ENCODE peak calls at places on chromosome 4, in five cellular contexts. One of them, this sample, is unnamed.

GRCh38 chr4:184932343-184932742 is 85.9 kb upstream of the HELT start:
- DNase-seq in body of pancreas: no peak
- DNase-seq in sigmoid colon: no peak
- DNase-seq in breast epithelium: no peak
- DNase-seq in neural crest cell: no peak
- DNase-seq in this sample: no peak

GRCh38 chr4:7070729-7071511 is 3.1 kb upstream of the GRPEL1 start:
- DNase-seq in body of pancreas: peak
- DNase-seq in sigmoid colon: peak
- DNase-seq in breast epithelium: peak
- DNase-seq in neural crest cell: peak
- DNase-seq in this sample: peak

GRCh38 chr4:173917255-173917960 is 366.1 kb downstream of the FBXO8 start:
- DNase-seq in body of pancreas: peak
- DNase-seq in sigmoid colon: no peak
- DNase-seq in breast epithelium: no peak
- DNase-seq in neural crest cell: no peak
- DNase-seq in this sample: no peak

GRCh38 chr4:84582988-84583870 is at the start of gene CDS1:
- DNase-seq in body of pancreas: peak
- DNase-seq in sigmoid colon: no peak
- DNase-seq in breast epithelium: peak
- DNase-seq in neural crest cell: peak
- DNase-seq in this sample: peak

GRCh38 chr4:174135530-174135929 is 147.9 kb downstream of the FBXO8 start:
- DNase-seq in body of pancreas: no peak
- DNase-seq in sigmoid colon: no peak
- DNase-seq in breast epithelium: no peak
- DNase-seq in neural crest cell: no peak
- DNase-seq in this sample: no peak

GRCh38 chr4:168868044-168868855 is 141.8 kb downstream of the CBR4 start:
- DNase-seq in body of pancreas: no peak
- DNase-seq in sigmoid colon: no peak
- DNase-seq in breast epithelium: no peak
- DNase-seq in neural crest cell: no peak
- DNase-seq in this sample: peak

GRCh38 chr4:143185253-143186107 is 763 bp downstream of the USP38 start:
- DNase-seq in body of pancreas: no peak
- DNase-seq in sigmoid colon: peak
- DNase-seq in breast epithelium: peak
- DNase-seq in neural crest cell: peak
- DNase-seq in this sample: peak

GRCh38 chr4:151014521-151015457 is at the start of gene LRBA:
- DNase-seq in body of pancreas: peak
- DNase-seq in sigmoid colon: peak
- DNase-seq in breast epithelium: peak
- DNase-seq in neural crest cell: peak
- DNase-seq in this sample: peak

GRCh38 chr4:153535735-153536494 is 69.8 kb downstream of the TMEM131L start:
- DNase-seq in body of pancreas: no peak
- DNase-seq in sigmoid colon: no peak
- DNase-seq in breast epithelium: no peak
- DNase-seq in neural crest cell: no peak
- DNase-seq in this sample: no peak

GRCh38 chr4:110211007-110211769 is 12.8 kb upstream of the ELOVL6 start:
- DNase-seq in body of pancreas: peak
- DNase-seq in sigmoid colon: no peak
- DNase-seq in breast epithelium: no peak
- DNase-seq in neural crest cell: no peak
- DNase-seq in this sample: peak

GRCh38 chr4:143355540-143356217 is 19.0 kb downstream of the GAB1 start:
- DNase-seq in body of pancreas: no peak
- DNase-seq in sigmoid colon: no peak
- DNase-seq in breast epithelium: no peak
- DNase-seq in neural crest cell: no peak
- DNase-seq in this sample: peak

GRCh38 chr4:112813790-112814189 is 176.8 kb downstream of the LARP7 start:
- DNase-seq in body of pancreas: no peak
- DNase-seq in sigmoid colon: no peak
- DNase-seq in breast epithelium: no peak
- DNase-seq in neural crest cell: no peak
- DNase-seq in this sample: peak

GRCh38 chr4:112817933-112818921 is 181.3 kb downstream of the LARP7 start:
- DNase-seq in body of pancreas: peak
- DNase-seq in sigmoid colon: peak
- DNase-seq in breast epithelium: no peak
- DNase-seq in neural crest cell: peak
- DNase-seq in this sample: peak

GRCh38 chr4:68267433-68267944 is 22.0 kb upstream of the TMPRSS11B start:
- DNase-seq in body of pancreas: no peak
- DNase-seq in sigmoid colon: no peak
- DNase-seq in breast epithelium: no peak
- DNase-seq in neural crest cell: no peak
- DNase-seq in this sample: no peak

GRCh38 chr4:154189346-154189745 is 302.3 kb downstream of the DCHS2 start:
- DNase-seq in body of pancreas: no peak
- DNase-seq in sigmoid colon: no peak
- DNase-seq in breast epithelium: no peak
- DNase-seq in neural crest cell: no peak
- DNase-seq in this sample: no peak

GRCh38 chr4:166972071-166972470 is 262.2 kb downstream of the SPOCK3 start:
- DNase-seq in body of pancreas: no peak
- DNase-seq in sigmoid colon: no peak
- DNase-seq in breast epithelium: no peak
- DNase-seq in neural crest cell: no peak
- DNase-seq in this sample: peak

GRCh38 chr4:35228318-35228717 is 1016.0 kb downstream of the ARAP2 start:
- DNase-seq in body of pancreas: no peak
- DNase-seq in sigmoid colon: no peak
- DNase-seq in breast epithelium: no peak
- DNase-seq in neural crest cell: no peak
- DNase-seq in this sample: no peak

GRCh38 chr4:38177035-38177791 is 217.0 kb downstream of the PTTG2 start:
- DNase-seq in body of pancreas: peak
- DNase-seq in sigmoid colon: no peak
- DNase-seq in breast epithelium: no peak
- DNase-seq in neural crest cell: no peak
- DNase-seq in this sample: no peak

GRCh38 chr4:155924637-155925036 is 21.1 kb downstream of the TDO2 start:
- DNase-seq in body of pancreas: no peak
- DNase-seq in sigmoid colon: no peak
- DNase-seq in breast epithelium: no peak
- DNase-seq in neural crest cell: no peak
- DNase-seq in this sample: no peak
- TF ChIP-seq CTCF in body of pancreas: no peak
- TF ChIP-seq CTCF in sigmoid colon: no peak
- TF ChIP-seq CTCF in breast epithelium: no peak
- TF ChIP-seq CTCF in neural crest cell: no peak
- TF ChIP-seq CTCF in this sample: no peak

GRCh38 chr4:119897260-119897659 is 169.4 kb downstream of the MAD2L1 start:
- DNase-seq in body of pancreas: no peak
- DNase-seq in sigmoid colon: no peak
- DNase-seq in breast epithelium: no peak
- DNase-seq in neural crest cell: no peak
- DNase-seq in this sample: no peak
- TF ChIP-seq CTCF in body of pancreas: no peak
- TF ChIP-seq CTCF in sigmoid colon: no peak
- TF ChIP-seq CTCF in breast epithelium: no peak
- TF ChIP-seq CTCF in neural crest cell: no peak
- TF ChIP-seq CTCF in this sample: no peak

DNA sequence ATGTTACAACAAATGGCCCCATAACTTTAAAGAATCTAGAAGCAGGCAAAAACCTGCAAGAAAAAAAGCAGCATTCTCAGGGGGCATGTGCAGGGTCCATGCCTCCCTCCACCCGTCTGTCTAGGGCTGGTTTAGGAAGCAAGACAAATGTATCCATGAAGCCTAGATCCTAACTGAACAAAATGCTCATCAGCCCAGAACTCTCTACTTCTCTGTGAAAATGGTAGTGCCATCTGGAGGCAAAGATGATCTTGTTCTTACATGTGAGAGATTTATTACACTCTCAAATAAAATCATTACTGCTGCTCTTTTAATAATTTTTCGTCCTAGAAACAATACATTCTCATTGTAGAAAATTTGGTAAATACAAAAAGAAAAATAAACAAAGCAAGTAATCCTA is 26.7 kb downstream of the NR3C2 start:
- DNase-seq in body of pancreas: no peak
- DNase-seq in sigmoid colon: no peak
- DNase-seq in breast epithelium: no peak
- DNase-seq in neural crest cell: no peak
- DNase-seq in this sample: peak
- TF ChIP-seq CTCF in body of pancreas: no peak
- TF ChIP-seq CTCF in sigmoid colon: no peak
- TF ChIP-seq CTCF in breast epithelium: no peak
- TF ChIP-seq CTCF in neural crest cell: peak
- TF ChIP-seq CTCF in this sample: peak

DNA sequence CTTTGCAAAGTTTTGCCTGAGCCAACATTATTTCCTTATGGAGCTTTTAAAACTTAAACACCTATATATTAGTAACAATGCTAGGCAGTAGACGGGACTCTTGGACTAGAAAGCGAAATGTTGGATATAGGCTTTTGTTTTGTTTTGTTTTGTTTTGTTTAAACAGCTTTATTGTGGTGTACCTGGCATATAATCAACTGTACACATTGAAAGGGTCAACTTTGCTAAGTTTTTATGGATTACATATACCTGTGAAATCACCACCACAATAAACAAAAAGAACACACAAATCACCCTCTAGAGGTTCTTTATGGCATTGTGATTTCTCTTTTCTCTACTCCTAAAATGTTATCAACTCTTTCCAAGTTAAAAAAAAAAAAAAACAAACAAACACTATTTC is 184.9 kb upstream of the LNX1 start:
- DNase-seq in body of pancreas: no peak
- DNase-seq in sigmoid colon: no peak
- DNase-seq in breast epithelium: no peak
- DNase-seq in neural crest cell: no peak
- DNase-seq in this sample: no peak
- TF ChIP-seq CTCF in body of pancreas: no peak
- TF ChIP-seq CTCF in sigmoid colon: no peak
- TF ChIP-seq CTCF in breast epithelium: no peak
- TF ChIP-seq CTCF in neural crest cell: no peak
- TF ChIP-seq CTCF in this sample: no peak

GRCh38 chr4:8394125-8394524 is 46.4 kb downstream of the ACOX3 start:
- DNase-seq in body of pancreas: peak
- DNase-seq in sigmoid colon: peak
- DNase-seq in breast epithelium: no peak
- DNase-seq in neural crest cell: no peak
- DNase-seq in this sample: no peak

GRCh38 chr4:8392591-8393190 is 47.8 kb downstream of the ACOX3 start:
- DNase-seq in body of pancreas: no peak
- DNase-seq in sigmoid colon: no peak
- DNase-seq in breast epithelium: no peak
- DNase-seq in neural crest cell: no peak
- DNase-seq in this sample: no peak

GRCh38 chr4:8391972-8392371 is 48.6 kb downstream of the ACOX3 start:
- DNase-seq in body of pancreas: peak
- DNase-seq in sigmoid colon: peak
- DNase-seq in breast epithelium: no peak
- DNase-seq in neural crest cell: no peak
- DNase-seq in this sample: peak

GRCh38 chr4:8394806-8395205 is 45.7 kb downstream of the ACOX3 start:
- DNase-seq in body of pancreas: no peak
- DNase-seq in sigmoid colon: no peak
- DNase-seq in breast epithelium: no peak
- DNase-seq in neural crest cell: no peak
- DNase-seq in this sample: no peak

GRCh38 chr4:8393593-8394038 is 46.9 kb downstream of the ACOX3 start:
- DNase-seq in body of pancreas: peak
- DNase-seq in sigmoid colon: peak
- DNase-seq in breast epithelium: no peak
- DNase-seq in neural crest cell: peak
- DNase-seq in this sample: peak
- TF ChIP-seq CTCF in body of pancreas: no peak
- TF ChIP-seq CTCF in sigmoid colon: no peak
- TF ChIP-seq CTCF in breast epithelium: no peak
- TF ChIP-seq CTCF in neural crest cell: no peak
- TF ChIP-seq CTCF in this sample: no peak

GRCh38 chr4:16581117-16581516 is 317.3 kb downstream of the LDB2 start:
- DNase-seq in body of pancreas: no peak
- DNase-seq in sigmoid colon: no peak
- DNase-seq in breast epithelium: no peak
- DNase-seq in neural crest cell: no peak
- DNase-seq in this sample: no peak

GRCh38 chr4:16585053-16585452 is 313.4 kb downstream of the LDB2 start:
- DNase-seq in body of pancreas: no peak
- DNase-seq in sigmoid colon: no peak
- DNase-seq in breast epithelium: no peak
- DNase-seq in neural crest cell: no peak
- DNase-seq in this sample: no peak

GRCh38 chr4:16583764-16584163 is 314.7 kb downstream of the LDB2 start:
- DNase-seq in body of pancreas: no peak
- DNase-seq in sigmoid colon: no peak
- DNase-seq in breast epithelium: no peak
- DNase-seq in neural crest cell: no peak
- DNase-seq in this sample: peak

GRCh38 chr4:16582036-16582435 is 316.4 kb downstream of the LDB2 start:
- DNase-seq in body of pancreas: no peak
- DNase-seq in sigmoid colon: no peak
- DNase-seq in breast epithelium: no peak
- DNase-seq in neural crest cell: no peak
- DNase-seq in this sample: peak

DNA sequence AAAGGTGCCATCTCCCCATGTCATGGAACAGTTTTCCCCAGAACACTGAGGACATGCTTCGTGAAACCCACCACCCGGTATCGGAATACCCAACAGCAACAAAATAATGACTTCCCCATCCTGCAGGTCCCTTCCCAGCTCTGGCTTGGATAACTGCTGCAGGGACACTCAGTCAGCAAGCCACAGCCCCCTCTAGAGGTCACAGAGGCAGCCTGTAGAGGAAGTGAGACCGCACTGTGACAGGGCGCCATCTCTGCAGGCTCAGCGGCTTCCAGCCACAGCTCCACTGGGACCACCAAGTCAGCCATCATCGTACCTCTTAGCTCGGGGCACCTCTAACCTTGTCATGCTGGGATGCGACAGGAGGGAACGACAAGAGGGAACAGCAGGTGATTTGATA is 315.9 kb downstream of the LDB2 start:
- DNase-seq in body of pancreas: no peak
- DNase-seq in sigmoid colon: no peak
- DNase-seq in breast epithelium: no peak
- DNase-seq in neural crest cell: no peak
- DNase-seq in this sample: peak
- TF ChIP-seq CTCF in body of pancreas: no peak
- TF ChIP-seq CTCF in sigmoid colon: no peak
- TF ChIP-seq CTCF in breast epithelium: no peak
- TF ChIP-seq CTCF in neural crest cell: no peak
- TF ChIP-seq CTCF in this sample: no peak

GRCh38 chr4:78197947-78198346 is 140.8 kb downstream of the FRAS1 start:
- DNase-seq in body of pancreas: no peak
- DNase-seq in sigmoid colon: no peak
- DNase-seq in breast epithelium: no peak
- DNase-seq in neural crest cell: no peak
- DNase-seq in this sample: no peak
- TF ChIP-seq CTCF in body of pancreas: no peak
- TF ChIP-seq CTCF in sigmoid colon: no peak
- TF ChIP-seq CTCF in breast epithelium: no peak
- TF ChIP-seq CTCF in neural crest cell: no peak
- TF ChIP-seq CTCF in this sample: no peak